ENCODE peak calls at places on chromosomes 12 and 14, in ten cellular contexts. W, P, Z, Q, A, J, T, R, I and U are unnamed samples.

GRCh38 chr12:101165319-101165718 is 44.7 kb downstream of the SLC5A8 start:
- DNase-seq in W (no peak), P (no peak), Z (no peak), Q (no peak), A (no peak), J (no peak), T (no peak), R (peak), I (no peak), U (no peak)

GRCh38 chr14:89443002-89443660 is 26.1 kb upstream of the FOXN3 start:
- DNase-seq in W (no peak), P (no peak), Z (no peak), Q (no peak), A (no peak), J (no peak), T (no peak), R (peak), I (no peak), U (no peak)

GRCh38 chr14:69625299-69626131 is 14.1 kb downstream of the SUSD6 start:
- DNase-seq in W (peak), P (no peak), Z (no peak), Q (no peak), A (peak), J (peak), T (peak), R (no peak), I (peak), U (peak)

GRCh38 chr12:99910342-99910741 is 74.4 kb downstream of the ANKS1B start:
- DNase-seq in W (no peak), P (no peak), Z (no peak), Q (no peak), A (no peak), J (no peak), T (no peak), R (no peak), I (peak), U (no peak)

GRCh38 chr12:123971449-123971769 is 1.2 kb downstream of the CCDC92 start:
- DNase-seq in W (no peak), P (no peak), Z (no peak), Q (no peak), A (no peak), J (no peak), T (no peak), R (no peak), I (no peak), U (no peak)

GRCh38 chr12:57772429-57773322 is at the start of gene EEF1AKMT3:
- DNase-seq in W (peak), P (peak), Z (peak), Q (peak), A (peak), J (peak), T (peak), R (peak), I (peak), U (peak)

GRCh38 chr12:34288963-34289345 is 266.7 kb downstream of the ALG10 start:
- DNase-seq in W (no peak), P (no peak), Z (peak), Q (no peak), A (no peak), J (no peak), T (no peak), R (no peak), I (no peak), U (no peak)

GRCh38 chr14:94640721-94641631 is 28.8 kb downstream of the SERPINA3 start:
- DNase-seq in W (no peak), P (no peak), Z (no peak), Q (no peak), A (no peak), J (no peak), T (no peak), R (peak), I (no peak), U (no peak)

GRCh38 chr14:68885226-68886108 is 92.6 kb upstream of the ZFP36L1 start:
- DNase-seq in W (no peak), P (no peak), Z (no peak), Q (no peak), A (no peak), J (no peak), T (no peak), R (no peak), I (no peak), U (no peak)

GRCh38 chr12:27332407-27333310 is at the start of gene BMAL2:
- DNase-seq in W (peak), P (peak), Z (peak), Q (peak), A (peak), J (peak), T (peak), R (peak), I (peak), U (peak)

GRCh38 chr14:79629891-79630560 is 581.3 kb downstream of the DIO2 start:
- DNase-seq in W (no peak), P (no peak), Z (no peak), Q (no peak), A (no peak), J (no peak), T (no peak), R (no peak), I (peak), U (no peak)

DNA sequence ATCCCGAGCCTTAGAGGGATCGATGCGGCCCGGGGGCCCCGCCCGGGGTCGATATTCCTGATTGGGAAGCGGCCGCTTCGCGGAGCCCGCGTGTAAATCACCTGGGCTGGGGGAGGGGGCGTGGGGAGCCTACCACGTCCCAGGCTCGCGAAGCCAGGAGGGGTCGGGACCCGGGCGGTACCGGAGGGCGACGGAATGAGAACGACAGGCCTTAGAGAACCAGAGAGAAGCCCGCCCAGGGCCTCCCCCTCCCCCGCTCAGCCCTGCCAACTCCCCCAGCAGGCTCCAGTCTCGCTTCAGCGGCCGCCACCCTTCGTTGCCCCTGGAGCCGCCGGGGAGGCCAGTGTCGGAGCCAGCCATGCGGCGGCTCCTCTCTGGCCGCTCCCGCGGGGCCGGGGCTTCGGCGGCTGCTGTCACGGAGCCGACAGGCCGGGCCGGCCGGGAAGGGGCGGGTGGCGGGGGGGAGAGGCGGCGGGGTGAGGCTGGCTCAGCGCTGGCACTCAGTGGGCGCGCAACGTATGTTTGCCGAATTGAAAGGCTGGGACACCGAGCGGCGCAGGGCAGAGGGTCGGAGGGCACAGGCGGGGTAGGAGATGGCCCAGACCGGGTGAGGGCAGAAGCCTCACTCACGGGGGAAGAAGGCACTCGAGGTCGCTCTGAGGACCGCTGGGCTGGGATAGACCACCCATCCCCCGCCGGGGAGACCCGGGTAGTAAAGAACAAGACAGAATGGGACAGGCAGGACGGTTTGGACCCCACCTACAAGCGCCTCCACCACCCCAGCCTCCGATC is 1.4 kb upstream of the DNAJC22 start:
- DNase-seq in W (no peak), P (no peak), Z (peak), Q (peak), A (no peak), J (no peak), T (peak), R (no peak), I (no peak), U (peak)
- TF ChIP-seq CTCF in W (no peak), P (no peak), Z (no peak), Q (no peak), A (no peak), J (no peak), T (no peak), R (no peak), I (no peak), U (no peak)

DNA sequence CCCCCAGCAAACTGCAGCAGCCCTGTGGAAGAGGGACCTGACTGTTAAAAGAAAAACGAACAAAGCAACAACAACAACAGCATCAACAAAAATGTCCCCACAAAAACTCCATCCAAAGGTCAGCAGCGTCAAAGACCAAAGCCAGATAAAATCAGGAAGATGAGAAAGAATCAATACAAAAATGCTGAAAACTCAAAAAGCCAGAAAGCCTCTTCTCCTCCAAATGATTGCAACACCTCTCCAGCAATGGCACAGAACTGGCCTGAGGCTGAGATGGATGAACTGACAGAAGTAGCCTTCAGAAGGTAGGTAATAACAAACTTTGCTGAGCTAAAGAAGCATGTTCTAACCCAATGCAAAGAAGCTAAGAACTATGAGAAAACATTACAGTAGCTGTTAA is 45.4 kb upstream of the PPP4R3A start:
- DNase-seq in W (no peak), P (no peak), Z (no peak), Q (no peak), A (no peak), J (no peak), T (no peak), R (peak), I (no peak), U (no peak)
- TF ChIP-seq CTCF in W (no peak), P (no peak), Z (no peak), Q (no peak), A (no peak), J (no peak), T (no peak), R (no peak), I (no peak), U (no peak)

DNA sequence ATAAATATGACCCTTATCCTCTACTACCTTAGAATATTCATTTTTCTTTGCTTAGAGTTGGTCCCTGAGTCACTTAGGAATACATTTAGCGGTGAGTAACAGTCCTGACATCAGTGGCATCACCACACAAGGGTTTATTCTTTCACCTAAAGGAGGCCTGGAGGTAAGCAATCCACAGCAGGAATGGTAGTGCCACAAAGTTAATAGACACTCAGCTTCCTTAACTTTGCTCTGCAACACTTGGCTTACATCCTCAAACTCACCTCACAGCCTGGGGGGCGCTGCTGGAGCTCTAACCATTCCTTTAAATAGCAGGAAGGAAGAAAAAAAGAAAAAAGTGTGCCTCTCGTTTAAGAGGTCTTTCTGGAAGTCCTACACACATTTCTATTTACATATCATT is 29.1 kb downstream of the BBOF1 start:
- DNase-seq in W (no peak), P (no peak), Z (no peak), Q (peak), A (no peak), J (no peak), T (peak), R (peak), I (no peak), U (no peak)
- TF ChIP-seq CTCF in W (no peak), P (no peak), Z (peak), Q (peak), A (no peak), J (no peak), T (peak), R (no peak), I (no peak), U (no peak)

GRCh38 chr14:103105580-103106168 is 11.1 kb downstream of the EXOC3L4 start:
- DNase-seq in W (no peak), P (no peak), Z (no peak), Q (no peak), A (no peak), J (peak), T (peak), R (no peak), I (no peak), U (peak)
- TF ChIP-seq CTCF in W (no peak), P (no peak), Z (no peak), Q (no peak), A (peak), J (no peak), T (peak), R (peak), I (no peak), U (no peak)

GRCh38 chr14:86540636-86541247 is 1010.8 kb downstream of the FLRT2 start:
- DNase-seq in W (no peak), P (no peak), Z (no peak), Q (no peak), A (no peak), J (no peak), T (no peak), R (no peak), I (no peak), U (no peak)

GRCh38 chr14:86543531-86543930 is 1013.6 kb downstream of the FLRT2 start:
- DNase-seq in W (no peak), P (no peak), Z (no peak), Q (no peak), A (no peak), J (no peak), T (no peak), R (no peak), I (no peak), U (no peak)

DNA sequence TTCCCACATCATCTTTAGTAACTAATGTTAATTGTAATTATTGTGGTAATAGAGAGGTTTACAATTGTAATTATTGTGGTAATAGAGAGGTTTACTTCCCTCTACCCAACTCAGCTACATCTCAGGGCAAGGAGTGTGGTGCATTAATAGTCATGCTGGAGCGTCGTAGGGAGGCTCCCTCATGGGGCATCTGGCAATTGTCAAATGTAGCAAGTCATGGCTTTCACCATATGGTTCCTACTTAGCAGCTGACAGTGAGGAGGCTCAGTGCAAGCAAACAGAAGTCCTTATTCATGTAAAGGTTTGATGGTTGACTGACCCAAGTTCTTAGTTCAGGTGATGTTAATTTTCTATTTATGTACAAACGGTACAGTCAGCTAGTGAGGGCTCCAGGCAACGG is 1012.0 kb downstream of the FLRT2 start:
- DNase-seq in W (no peak), P (no peak), Z (no peak), Q (no peak), A (no peak), J (no peak), T (no peak), R (no peak), I (peak), U (no peak)
- TF ChIP-seq CTCF in W (no peak), P (no peak), Z (no peak), Q (no peak), A (no peak), J (no peak), T (no peak), R (no peak), I (no peak), U (no peak)

GRCh38 chr14:90627478-90627877 is 188.8 kb downstream of the TTC7B start:
- DNase-seq in W (no peak), P (no peak), Z (no peak), Q (no peak), A (no peak), J (no peak), T (peak), R (no peak), I (no peak), U (no peak)
- TF ChIP-seq CTCF in W (no peak), P (no peak), Z (no peak), Q (no peak), A (no peak), J (no peak), T (no peak), R (no peak), I (no peak), U (no peak)

DNA sequence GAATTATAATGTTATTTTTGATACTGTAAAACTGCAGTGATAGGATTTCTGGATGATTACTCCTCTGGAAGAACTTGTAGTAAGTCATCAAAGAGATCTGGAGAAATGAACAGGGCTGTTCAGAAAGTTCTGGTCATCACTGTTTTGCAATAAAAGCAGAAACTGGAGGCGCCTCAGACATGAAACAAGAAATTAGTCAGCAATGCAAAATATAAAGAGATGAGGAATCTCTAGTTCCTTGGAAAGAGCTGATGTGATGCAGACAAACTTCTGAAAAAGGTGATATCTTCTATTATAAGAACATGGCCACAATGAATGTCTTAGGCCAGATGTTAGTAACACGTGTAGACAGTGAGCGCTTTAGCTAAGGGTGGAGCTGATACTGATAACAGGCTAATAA is 9.5 kb downstream of the ACIN1 start:
- DNase-seq in W (no peak), P (no peak), Z (no peak), Q (no peak), A (no peak), J (no peak), T (no peak), R (peak), I (peak), U (no peak)
- TF ChIP-seq CTCF in W (no peak), P (no peak), Z (no peak), Q (no peak), A (no peak), J (no peak), T (no peak), R (no peak), I (no peak), U (no peak)

DNA sequence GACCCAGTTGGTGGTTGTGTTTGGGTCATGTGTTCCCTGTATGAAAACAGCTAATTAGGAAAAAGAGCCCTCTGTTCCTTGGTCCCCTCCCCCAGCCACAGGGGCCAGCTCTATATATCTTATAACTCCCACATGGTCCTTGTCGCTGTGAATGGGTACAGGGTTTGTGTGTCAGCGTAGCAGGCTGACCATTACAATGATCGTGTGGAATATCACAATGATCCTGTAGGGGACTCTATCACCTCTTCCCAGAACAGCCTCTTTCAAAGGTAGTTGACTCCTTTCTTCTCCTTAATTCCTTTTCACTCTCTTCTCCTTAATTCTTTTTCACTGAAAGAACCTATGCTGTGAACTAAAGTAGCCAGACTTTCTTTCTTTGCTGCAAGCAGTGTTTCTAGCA is 51.6 kb upstream of the RIC8B start:
- DNase-seq in W (no peak), P (no peak), Z (no peak), Q (peak), A (no peak), J (no peak), T (no peak), R (no peak), I (no peak), U (no peak)
- TF ChIP-seq CTCF in W (no peak), P (no peak), Z (no peak), Q (peak), A (no peak), J (no peak), T (no peak), R (no peak), I (peak), U (no peak)